ENCODE peak calls at places on chromosome 22, in six cellular contexts. L, K, F, Z, A and X are unnamed samples.
A peak's percentile ranks its signal among the peaks of the same experiment; 100 is the strongest.

GRCh38 chr22:22927196-22927887 is 39.7 kb downstream of the IGLL5 start:
- DNase-seq in L (no peak), K (no peak), F (no peak), Z (no peak), A (no peak), X (no peak)

GRCh38 chr22:37639771-37640590 is 512 bp downstream of the SH3BP1 start:
- DNase-seq in L (no peak), K (no peak), F (no peak), Z (no peak), A (no peak), X (no peak)

GRCh38 chr22:24492391-24492790 is 2.7 kb upstream of the UPB1 start:
- DNase-seq in L (no peak), K (no peak), F (no peak), Z (peak; percentile 24), A (no peak), X (no peak)

GRCh38 chr22:38927033-38927789 is 30.2 kb upstream of the APOBEC3A start:
- DNase-seq in L (peak; percentile 49), K (peak; percentile 41), F (peak; percentile 89), Z (peak; percentile 39), A (peak; percentile 13), X (no peak)

GRCh38 chr22:45768490-45768889 is 96.9 kb downstream of the ATXN10 start:
- DNase-seq in L (no peak), K (no peak), F (no peak), Z (no peak), A (no peak), X (no peak)

GRCh38 chr22:50083462-50084081 is 1.7 kb downstream of the MLC1 start:
- DNase-seq in L (no peak), K (no peak), F (no peak), Z (no peak), A (no peak), X (no peak)

GRCh38 chr22:21624120-21624879 is 5.5 kb downstream of the YDJC start:
- DNase-seq in L (no peak), K (peak; percentile 36), F (no peak), Z (peak; percentile 21), A (no peak), X (no peak)

GRCh38 chr22:19817561-19818263 is 37.0 kb downstream of the GNB1L start:
- DNase-seq in L (peak; percentile 10), K (no peak), F (no peak), Z (no peak), A (no peak), X (no peak)

GRCh38 chr22:49768961-49769690 is 58.5 kb downstream of the BRD1 start:
- DNase-seq in L (no peak), K (no peak), F (peak; percentile 70), Z (peak; percentile 61), A (no peak), X (no peak)

GRCh38 chr22:50470491-50470890 is 4.3 kb downstream of the SBF1 start:
- DNase-seq in L (no peak), K (no peak), F (no peak), Z (no peak), A (no peak), X (no peak)

GRCh38 chr22:24805790-24806662 is at the start of gene SGSM1:
- DNase-seq in L (peak; percentile 90), K (peak; percentile 72), F (peak; percentile 87), Z (peak; percentile 50), A (peak; percentile 74), X (peak; percentile 83)

GRCh38 chr22:32584650-32585049 is 110.0 kb downstream of the FBXO7 start:
- DNase-seq in L (no peak), K (no peak), F (peak; percentile 35), Z (peak; percentile 18), A (no peak), X (no peak)

GRCh38 chr22:46674906-46675305 is 54.7 kb downstream of the GRAMD4 start:
- DNase-seq in L (no peak), K (no peak), F (no peak), Z (no peak), A (no peak), X (no peak)

GRCh38 chr22:28582806-28583205 is 96.8 kb downstream of the TTC28 start:
- DNase-seq in L (no peak), K (no peak), F (no peak), Z (peak; percentile 75), A (no peak), X (no peak)

GRCh38 chr22:46425011-46425410 is 89.5 kb downstream of the TRMU start:
- DNase-seq in L (no peak), K (no peak), F (no peak), Z (peak; percentile 8), A (no peak), X (no peak)

GRCh38 chr22:35480627-35481565 is 59.7 kb upstream of the RASD2 start:
- DNase-seq in L (no peak), K (no peak), F (peak; percentile 90), Z (no peak), A (no peak), X (no peak)

GRCh38 chr22:29820941-29821789 is 16.9 kb downstream of the ASCC2 start:
- DNase-seq in L (no peak), K (no peak), F (peak; percentile 70), Z (peak; percentile 100), A (no peak), X (peak; percentile 87)

GRCh38 chr22:36008131-36008530 is 20.5 kb downstream of the RBFOX2 start:
- DNase-seq in L (no peak), K (no peak), F (no peak), Z (no peak), A (no peak), X (no peak)

GRCh38 chr22:45462034-45462655 is 40.5 kb upstream of the FBLN1 start:
- DNase-seq in L (no peak), K (no peak), F (no peak), Z (no peak), A (no peak), X (no peak)

GRCh38 chr22:35838849-35839646 is 121.4 kb downstream of the APOL5 start:
- DNase-seq in L (no peak), K (no peak), F (peak; percentile 84), Z (peak; percentile 80), A (no peak), X (no peak)

GRCh38 chr22:24431309-24432034 is 4.1 kb downstream of the ADORA2A start:
- DNase-seq in L (no peak), K (no peak), F (peak; percentile 50), Z (no peak), A (no peak), X (no peak)

GRCh38 chr22:49970528-49971231 is 10.1 kb downstream of the PIM3 start:
- DNase-seq in L (peak; percentile 94), K (peak; percentile 99), F (peak; percentile 98), Z (peak; percentile 95), A (peak; percentile 82), X (peak; percentile 98)

GRCh38 chr22:49193901-49194465 is 633.7 kb downstream of the BRD1 start:
- DNase-seq in L (no peak), K (no peak), F (no peak), Z (no peak), A (no peak), X (no peak)

GRCh38 chr22:40954095-40954494 is 2.9 kb downstream of the RBX1 start:
- DNase-seq in L (no peak), K (no peak), F (no peak), Z (no peak), A (no peak), X (no peak)

GRCh38 chr22:38218661-38219331 is 17.0 kb downstream of the MAFF start:
- DNase-seq in L (no peak), K (peak; percentile 54), F (peak; percentile 93), Z (peak; percentile 96), A (no peak), X (peak; percentile 92)

GRCh38 chr22:17434856-17435255 is 65.6 kb downstream of the CECR2 start:
- DNase-seq in L (no peak), K (no peak), F (no peak), Z (no peak), A (no peak), X (no peak)

GRCh38 chr22:49629024-49629570 is 198.6 kb downstream of the BRD1 start:
- DNase-seq in L (no peak), K (no peak), F (no peak), Z (no peak), A (no peak), X (no peak)

GRCh38 chr22:19958083-19959042 is 16.7 kb upstream of the TXNRD2 start:
- DNase-seq in L (no peak), K (no peak), F (peak; percentile 75), Z (peak; percentile 29), A (no peak), X (no peak)

GRCh38 chr22:46057206-46057605 is 80.2 kb upstream of the WNT7B start:
- DNase-seq in L (no peak), K (no peak), F (peak; percentile 75), Z (no peak), A (no peak), X (peak; percentile 52)

GRCh38 chr22:37237371-37238268 is 6.4 kb downstream of the RAC2 start:
- DNase-seq in L (no peak), K (no peak), F (peak; percentile 39), Z (no peak), A (no peak), X (no peak)

GRCh38 chr22:42692239-42693054 is 28.2 kb downstream of the A4GALT start:
- DNase-seq in L (peak; percentile 74), K (no peak), F (no peak), Z (no peak), A (no peak), X (no peak)